ENCODE peak calls at places on chromosomes 2 and 18, in six cellular contexts. W, D, A, E, F and Y are unnamed samples.

GRCh38 chr2:206958236-206958635 is 18.9 kb downstream of the CPO start:
- DNase-seq in E (peak; percentile 10), F (no peak), D (no peak), W (no peak), A (no peak), Y (no peak)

GRCh38 chr2:211181626-211182025 is 625.2 kb downstream of the CPS1 start:
- DNase-seq in F (no peak), W (no peak), E (no peak), D (peak; percentile 87), A (no peak), Y (peak; percentile 63)

GRCh38 chr2:120278901-120279300 is 26.2 kb downstream of the RALB start:
- DNase-seq in E (no peak), D (no peak), A (no peak), F (no peak), W (no peak), Y (no peak)

GRCh38 chr2:73232471-73233153 is 427 bp downstream of the PRADC1 start:
- DNase-seq in F (no peak), E (no peak), A (no peak), W (no peak), D (peak; percentile 21), Y (peak; percentile 43)

GRCh38 chr2:6148887-6149286 is 456.7 kb downstream of the SOX11 start:
- DNase-seq in E (no peak), D (no peak), F (no peak), W (no peak), A (no peak), Y (no peak)

GRCh38 chr2:105794926-105795574 is 50.3 kb downstream of the NCK2 start:
- DNase-seq in D (no peak), A (no peak), W (no peak), E (no peak), F (no peak), Y (no peak)

GRCh38 chr2:227192491-227192890 is 28.1 kb downstream of the COL4A3 start:
- DNase-seq in D (no peak), E (no peak), W (no peak), F (no peak), A (no peak), Y (no peak)

GRCh38 chr18:27184115-27185024 is 738 bp downstream of the CHST9 start:
- DNase-seq in F (no peak), D (no peak), A (no peak), W (peak; percentile 1), E (peak; percentile 75), Y (no peak)

GRCh38 chr18:74416124-74416523 is 41.0 kb downstream of the DIPK1C start:
- DNase-seq in E (no peak), A (no peak), W (no peak), F (no peak), D (no peak), Y (no peak)

GRCh38 chr2:16005819-16006536 is 65.6 kb downstream of the MYCN start:
- DNase-seq in D (no peak), A (no peak), W (no peak), E (no peak), F (peak; percentile 52), Y (peak; percentile 36)

GRCh38 chr2:99607454-99607853 is 117.6 kb upstream of the REV1 start:
- DNase-seq in A (no peak), E (no peak), W (no peak), F (no peak), D (no peak), Y (no peak)

DNA sequence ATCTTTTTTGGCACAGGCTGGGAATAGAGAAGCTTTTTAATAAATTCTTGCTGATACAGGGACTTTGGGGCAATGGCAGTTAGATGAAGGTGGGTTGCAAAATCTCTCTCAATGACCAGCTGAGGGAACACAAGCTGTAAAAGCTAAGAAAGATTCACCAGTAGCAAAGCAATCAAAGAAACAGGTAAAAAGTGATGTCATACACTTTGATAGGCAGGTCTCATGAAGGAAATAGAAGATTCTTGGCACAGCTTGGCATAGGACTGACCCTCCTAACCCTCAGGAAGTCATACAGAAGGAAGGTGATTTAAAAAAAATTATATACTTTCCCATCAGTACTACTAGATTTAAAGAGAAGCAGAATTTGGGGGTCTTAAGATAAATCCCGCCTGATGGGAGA is 263.6 kb downstream of the LPIN1 start:
- DNase-seq in E (no peak), W (no peak), F (no peak), D (no peak), A (no peak), Y (no peak)
- H3K4me3 ChIP-seq in E (no peak overlapping the region), W (no peak overlapping the region), F (no peak overlapping the region), D (no peak overlapping the region), A (no peak overlapping the region), Y (no peak overlapping the region)

DNA sequence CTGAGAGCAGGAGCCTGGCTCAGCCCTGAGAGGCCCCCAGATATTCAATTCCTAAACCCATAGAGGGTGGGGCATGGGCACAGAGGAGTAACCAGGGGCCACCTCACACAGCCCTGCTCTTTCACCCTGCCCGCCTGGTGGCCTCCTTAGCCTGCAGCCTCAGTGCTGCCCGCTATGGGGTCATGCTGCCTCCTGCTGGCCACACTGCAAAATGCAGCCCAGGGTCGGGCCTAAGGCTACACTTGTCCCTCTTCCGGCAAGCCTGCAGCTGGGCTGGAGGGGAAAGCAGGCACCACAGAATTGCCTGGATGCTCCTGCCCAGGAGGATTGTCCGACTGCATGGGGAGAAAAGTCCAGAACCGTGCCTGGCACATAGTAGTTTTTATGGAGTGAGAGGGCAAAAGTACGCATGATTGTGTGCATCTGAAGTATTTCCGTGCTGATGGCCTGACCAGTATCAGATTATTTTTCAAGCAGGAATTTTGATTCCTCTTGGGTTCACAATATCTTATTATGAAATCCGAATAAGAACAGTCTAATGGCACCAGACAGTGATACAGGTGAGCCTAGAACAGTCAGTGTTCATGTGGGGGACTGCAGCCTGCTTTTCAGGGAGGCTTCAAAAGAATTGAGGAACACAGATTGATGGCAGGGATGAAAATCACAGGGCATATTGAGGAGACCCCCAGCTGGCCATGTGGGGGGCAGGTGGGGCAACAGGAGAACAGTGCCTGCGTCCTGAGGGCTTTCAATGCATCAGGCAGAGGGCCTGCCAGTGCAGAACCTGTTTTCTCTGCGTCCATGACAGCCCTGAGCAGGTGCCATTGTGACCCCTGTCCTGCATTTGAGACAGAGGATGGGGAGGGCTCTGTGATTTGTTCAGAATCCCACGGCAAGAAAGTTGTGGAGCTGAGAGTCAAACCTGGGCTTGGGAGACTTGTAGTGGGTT is 51.2 kb upstream of the ALPP start:
- DNase-seq in A (peak; percentile 70), E (peak; percentile 99), F (peak; percentile 69), D (peak; percentile 73), W (peak; percentile 71), Y (peak; percentile 73)
- TF ChIP-seq CTCF in A (peak; percentile 78), E (no peak), F (peak; percentile 74), D (peak; percentile 48), W (peak; percentile 88), Y (peak; percentile 64)

DNA sequence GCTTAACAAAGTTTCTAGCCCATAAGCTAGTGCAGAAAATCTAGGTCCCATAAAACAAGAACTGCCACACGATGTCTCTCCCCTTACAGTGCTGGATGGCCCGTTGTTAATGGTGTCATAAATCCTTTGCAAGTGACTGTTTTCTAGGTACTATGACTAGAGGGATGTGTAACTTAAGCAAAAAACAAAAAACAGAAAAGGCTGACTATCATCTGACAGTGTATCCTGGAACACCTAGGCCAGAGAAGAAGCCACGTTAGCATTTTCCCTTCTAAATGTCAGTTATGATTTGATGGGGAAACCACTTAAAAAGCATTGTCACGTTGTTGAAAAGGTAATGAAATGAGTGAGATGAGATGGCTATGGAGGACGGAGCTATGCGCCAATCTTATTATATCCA is 2.4 kb downstream of the CASP8 start:
- DNase-seq in F (no peak), D (no peak), W (no peak), E (no peak), A (no peak), Y (no peak)
- H3K4me3 ChIP-seq in F (no peak overlapping the region), D (no peak overlapping the region), W (no peak overlapping the region), E (no peak overlapping the region), A (no peak overlapping the region), Y (no peak overlapping the region)

GRCh38 chr2:21694079-21694478 is 570.3 kb downstream of the TDRD15 start:
- DNase-seq in E (no peak), W (no peak), D (no peak), F (no peak), A (no peak), Y (no peak)

GRCh38 chr2:21700644-21701043 is 576.9 kb downstream of the TDRD15 start:
- DNase-seq in D (no peak), E (no peak), W (no peak), F (no peak), A (no peak), Y (no peak)

GRCh38 chr2:21694536-21694935 is 570.8 kb downstream of the TDRD15 start:
- DNase-seq in A (no peak), E (no peak), F (no peak), W (no peak), D (no peak), Y (no peak)

DNA sequence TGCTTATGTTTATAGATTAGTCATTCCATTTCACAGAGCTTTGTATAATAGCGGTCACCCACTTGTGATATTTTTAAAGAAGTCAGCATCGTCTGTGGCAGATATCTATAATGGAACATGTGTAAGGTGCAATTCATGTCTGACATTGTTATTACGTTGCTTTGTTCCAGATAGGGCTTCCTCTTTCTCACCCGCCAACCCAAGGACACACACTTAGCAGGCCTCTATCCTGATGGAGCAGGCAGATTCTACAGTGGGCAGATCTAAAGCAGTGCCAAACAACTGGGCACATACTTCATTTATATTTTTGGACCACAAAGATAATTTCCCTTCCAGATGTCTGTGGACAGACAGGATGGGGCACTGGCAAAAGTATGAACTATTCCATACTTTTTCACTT is 573.1 kb downstream of the TDRD15 start:
- DNase-seq in F (no peak), D (no peak), E (no peak), W (no peak), A (no peak), Y (no peak)
- TF ChIP-seq CTCF in F (no peak), D (no peak), E (no peak), W (no peak), A (no peak), Y (no peak)

DNA sequence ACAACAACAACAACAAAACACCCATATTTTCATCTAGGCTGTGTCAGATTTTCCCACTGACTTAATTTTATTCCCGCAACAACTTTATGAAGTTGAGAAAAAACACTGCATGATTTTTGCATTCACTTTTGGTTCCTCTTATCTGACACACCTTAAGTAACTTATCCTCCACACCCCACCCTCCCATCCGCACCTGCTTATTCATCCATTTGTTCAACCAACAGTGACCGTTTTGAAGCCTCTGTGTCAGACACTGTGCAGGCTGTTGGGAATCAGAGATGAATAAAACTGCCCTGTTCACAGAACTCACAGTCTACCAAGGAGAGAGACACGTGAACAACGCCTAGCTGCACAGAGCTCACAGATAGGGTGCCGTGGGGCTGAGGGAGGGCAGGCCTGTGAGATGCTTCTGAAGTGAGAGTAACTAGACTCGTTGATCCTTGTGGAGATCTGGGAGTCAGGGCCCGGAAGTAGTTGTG is 7.4 kb downstream of the CNNM4 start:
- DNase-seq in E (no peak), A (peak; percentile 15), F (peak; percentile 37), W (no peak), D (peak; percentile 57), Y (no peak)
- H3K4me3 ChIP-seq in E (no peak overlapping the region), A (no peak overlapping the region), F (no peak overlapping the region), W (peak overlapping the region; percentile 13), D (no peak overlapping the region), Y (no peak overlapping the region)

GRCh38 chr2:61220768-61221167 is 58.8 kb downstream of the C2orf74 start:
- DNase-seq in D (peak; percentile 30), E (no peak), A (peak; percentile 12), W (no peak), F (peak; percentile 8), Y (no peak)
- TF ChIP-seq CTCF in D (no peak), E (no peak), A (no peak), W (no peak), F (no peak), Y (no peak)

DNA sequence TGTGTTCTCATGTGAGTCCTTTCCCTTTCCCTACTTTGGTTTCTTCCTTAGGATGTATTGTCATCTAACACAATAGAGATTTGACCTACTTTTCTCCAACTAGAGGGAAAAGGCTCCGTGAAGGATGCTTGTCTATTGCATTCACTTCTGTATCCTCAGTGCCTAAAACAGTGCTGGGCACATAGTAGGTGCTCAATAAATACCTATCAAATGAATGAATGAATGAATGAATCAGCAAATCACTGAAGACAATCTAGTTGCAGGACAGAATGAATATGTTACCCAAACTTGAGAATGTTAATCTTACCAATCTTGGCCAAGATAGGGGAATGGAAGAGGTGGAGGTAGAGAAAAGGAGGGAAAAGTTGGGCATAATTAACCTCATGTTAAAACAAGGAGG is 277.0 kb upstream of the FBXO11 start:
- DNase-seq in E (no peak), W (no peak), D (no peak), F (no peak), A (no peak), Y (no peak)
- H3K4me3 ChIP-seq in E (no peak overlapping the region), W (no peak overlapping the region), D (no peak overlapping the region), F (no peak overlapping the region), A (no peak overlapping the region), Y (no peak overlapping the region)